ENCODE peak calls at places on chromosomes 5 and 9, in eight cellular contexts. Y is BJ, A is fibroblast of pulmonary artery, Q is fibroblast of lung, W is MM.1S, D is body of pancreas, F is GM12865, J is GM06990. S is an unnamed sample.

GRCh38 chr5:96075579-96076289 is 114.1 kb upstream of the ELL2 start:
- DNase-seq in Y (no peak), A (no peak), Q (peak; percentile 35), W (no peak), D (no peak), F (no peak), J (no peak), S (no peak)

GRCh38 chr5:95856501-95856981 is 34.0 kb upstream of the GLRX start:
- DNase-seq in Y (no peak), A (no peak), Q (no peak), W (no peak), D (no peak), F (no peak), J (no peak), S (no peak)

GRCh38 chr5:173806270-173807035 is 81.7 kb upstream of the CPEB4 start:
- DNase-seq in Y (no peak), A (no peak), Q (no peak), W (no peak), D (no peak), F (no peak), J (no peak), S (no peak)

GRCh38 chr5:36523450-36523849 is 83.0 kb upstream of the SLC1A3 start:
- DNase-seq in Y (no peak), A (no peak), Q (no peak), W (no peak), D (no peak), F (no peak), J (no peak), S (no peak)

GRCh38 chr9:123927625-123928308 is 2.2 kb downstream of the DENND1A start:
- DNase-seq in Y (peak; percentile 27), A (peak; percentile 70), Q (peak; percentile 74), W (peak; percentile 24), D (no peak), F (peak; percentile 59), J (peak; percentile 40), S (no peak)

GRCh38 chr9:12817702-12818101 is 42.9 kb downstream of the LURAP1L start:
- DNase-seq in Y (no peak), A (peak; percentile 43), Q (peak; percentile 79), W (no peak), D (peak; percentile 83), F (no peak), J (no peak), S (no peak)

GRCh38 chr9:99255651-99256050 is 33.6 kb downstream of the SEC61B start:
- DNase-seq in Y (no peak), A (no peak), Q (no peak), W (no peak), D (no peak), F (no peak), J (no peak), S (no peak)

GRCh38 chr5:31477516-31477915 is 54.4 kb downstream of the DROSHA start:
- DNase-seq in Y (no peak), A (no peak), Q (peak; percentile 10), W (no peak), D (no peak), F (no peak), J (no peak), S (no peak)

GRCh38 chr5:150616024-150616470 is 24.4 kb upstream of the SYNPO start:
- DNase-seq in Y (no peak), A (no peak), Q (peak; percentile 36), W (no peak), D (peak; percentile 88), F (no peak), J (no peak), S (no peak)

GRCh38 chr5:137051165-137051564 is 448.0 kb downstream of the SPOCK1 start:
- DNase-seq in Y (no peak), A (peak; percentile 23), Q (no peak), W (no peak), D (no peak), F (no peak), J (no peak), S (no peak)

GRCh38 chr5:10552183-10553143 is 11.4 kb upstream of the ANKRD33B start:
- DNase-seq in Y (no peak), A (no peak), Q (no peak), W (peak; percentile 30), D (no peak), F (peak; percentile 67), J (peak; percentile 46), S (no peak)

GRCh38 chr5:141521244-141521781 is 32.4 kb downstream of the PCDHGC5 start:
- DNase-seq in Y (peak; percentile 97), A (peak; percentile 100), Q (peak; percentile 99), W (no peak), D (peak; percentile 47), F (no peak), J (no peak), S (peak; percentile 99)

GRCh38 chr5:34519489-34520220 is 136.5 kb upstream of the RAI14 start:
- DNase-seq in Y (no peak), A (peak; percentile 73), Q (peak; percentile 48), W (no peak), D (no peak), F (no peak), J (no peak), S (no peak)
- TF ChIP-seq CTCF in Y (no peak), A (no peak), Q (no peak), W (no peak), D (no peak), F (no peak), J (no peak), S (no peak)

DNA sequence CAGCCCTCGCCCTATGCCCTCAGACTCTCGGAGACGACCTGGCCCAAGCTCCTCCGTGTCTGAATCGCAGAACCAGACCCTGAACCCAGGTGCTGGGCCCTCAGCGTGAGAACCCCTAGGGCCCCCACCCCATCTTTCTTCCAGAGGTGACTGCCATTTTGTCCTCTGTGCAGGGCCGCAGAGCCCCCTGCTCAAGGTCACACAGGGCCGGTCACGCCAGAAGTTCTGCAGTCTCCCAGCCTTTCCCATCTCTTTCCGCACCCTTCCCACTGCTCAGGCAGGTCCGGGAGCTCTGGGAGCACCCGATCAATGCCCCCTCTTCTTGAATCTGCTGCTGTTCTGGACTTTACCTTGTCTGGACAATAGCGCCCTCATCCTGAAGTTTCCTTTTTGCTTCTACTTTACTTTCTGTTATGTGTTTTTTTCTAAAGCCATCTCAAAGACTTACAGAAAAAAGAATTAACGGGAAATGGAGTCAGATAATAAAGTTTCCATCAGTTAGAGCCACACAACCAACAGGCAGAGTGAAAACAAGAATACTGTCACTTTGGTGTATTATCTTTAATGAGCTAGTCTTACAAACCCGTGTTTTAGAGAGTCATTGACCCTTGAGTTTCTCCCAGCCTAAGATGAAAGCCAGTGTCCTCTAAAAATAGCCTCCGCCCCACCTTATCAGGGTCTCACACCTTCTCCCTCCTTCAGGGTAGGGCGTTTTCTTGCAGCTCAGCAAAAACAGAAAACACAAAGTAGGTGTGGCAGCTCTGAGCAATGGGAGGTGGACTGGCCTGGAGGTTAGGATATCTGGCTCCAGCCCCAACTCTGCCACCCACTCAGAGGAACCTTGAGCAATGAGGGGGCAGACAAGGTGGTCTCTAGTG is 1.8 kb downstream of the TMOD1 start:
- DNase-seq in Y (no peak), A (no peak), Q (no peak), W (no peak), D (no peak), F (peak; percentile 50), J (peak; percentile 30), S (no peak)
- H3K4me3 ChIP-seq in Y (no peak overlapping the region), A (no peak overlapping the region), Q (peak overlapping the region; percentile 67), W (no peak overlapping the region), D (no peak overlapping the region), F (peak overlapping the region; percentile 60), J (peak overlapping the region; percentile 83), S (no peak overlapping the region)

DNA sequence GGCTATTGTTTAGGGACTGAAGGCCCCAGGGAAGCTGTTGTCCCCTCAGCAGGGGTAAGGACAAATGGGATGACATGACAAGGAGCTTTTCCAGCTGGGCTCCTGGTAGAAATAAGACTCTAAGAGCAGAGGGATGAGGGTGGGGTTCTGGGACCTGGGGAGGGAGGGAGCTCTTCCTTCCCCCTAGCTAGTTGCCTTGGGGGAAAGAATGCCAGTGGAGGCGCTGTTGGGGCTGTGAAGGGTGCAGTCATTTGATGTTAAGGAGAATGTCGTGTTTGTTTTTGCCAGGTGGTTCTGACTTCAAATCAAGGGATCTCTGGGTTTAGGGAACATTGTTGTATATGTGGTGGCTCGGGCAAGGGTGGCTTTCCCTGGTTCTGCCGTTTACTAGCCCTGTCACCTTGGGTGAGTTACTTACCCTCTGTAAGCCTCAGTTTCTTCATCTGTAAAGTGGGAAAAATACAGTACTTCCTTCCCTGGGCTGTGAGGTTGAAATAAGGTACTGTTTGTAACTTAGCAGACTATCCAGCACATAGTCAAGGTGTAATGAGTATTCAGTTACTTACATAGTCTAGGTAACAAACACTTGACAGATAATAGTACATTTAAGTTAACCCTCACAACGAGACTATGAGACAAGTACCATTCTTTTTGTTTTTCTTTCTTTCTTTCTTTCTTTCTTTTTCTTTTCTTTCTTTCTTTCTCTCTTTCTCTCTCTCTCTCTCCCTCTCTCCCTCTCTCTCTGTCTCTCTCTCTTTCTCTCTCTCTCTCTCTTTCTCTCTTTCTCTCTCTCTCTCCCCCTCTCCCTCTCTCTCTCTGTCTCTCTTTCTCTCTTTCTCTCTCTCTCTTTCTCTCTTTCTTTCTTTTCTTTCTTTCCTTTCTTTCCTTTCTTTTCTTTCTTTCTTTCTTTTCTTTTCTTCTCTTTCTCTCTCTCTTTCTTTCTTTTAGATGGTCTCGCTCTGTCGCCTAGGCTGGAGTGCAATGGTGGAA is 48.0 kb downstream of the WWC1 start:
- DNase-seq in Y (no peak), A (no peak), Q (no peak), W (no peak), D (no peak), F (no peak), J (no peak), S (no peak)
- TF ChIP-seq CTCF in Y (no peak), A (peak; percentile 15), Q (no peak), W (no peak), D (no peak), F (no peak), J (peak; percentile 30), S (peak; percentile 11)

GRCh38 chr9:68870049-68870448 is 143.9 kb downstream of the PRKACG start:
- DNase-seq in Y (no peak), A (no peak), Q (no peak), W (no peak), D (no peak), F (no peak), J (no peak), S (no peak)

GRCh38 chr9:68869020-68869419 is 144.9 kb downstream of the PRKACG start:
- DNase-seq in Y (no peak), A (no peak), Q (no peak), W (no peak), D (no peak), F (no peak), J (no peak), S (no peak)

GRCh38 chr9:68873179-68873578 is 140.7 kb downstream of the PRKACG start:
- DNase-seq in Y (no peak), A (no peak), Q (no peak), W (no peak), D (no peak), F (no peak), J (no peak), S (no peak)

GRCh38 chr9:68876265-68876664 is 137.6 kb downstream of the PRKACG start:
- DNase-seq in Y (no peak), A (no peak), Q (no peak), W (no peak), D (no peak), F (no peak), J (no peak), S (no peak)

DNA sequence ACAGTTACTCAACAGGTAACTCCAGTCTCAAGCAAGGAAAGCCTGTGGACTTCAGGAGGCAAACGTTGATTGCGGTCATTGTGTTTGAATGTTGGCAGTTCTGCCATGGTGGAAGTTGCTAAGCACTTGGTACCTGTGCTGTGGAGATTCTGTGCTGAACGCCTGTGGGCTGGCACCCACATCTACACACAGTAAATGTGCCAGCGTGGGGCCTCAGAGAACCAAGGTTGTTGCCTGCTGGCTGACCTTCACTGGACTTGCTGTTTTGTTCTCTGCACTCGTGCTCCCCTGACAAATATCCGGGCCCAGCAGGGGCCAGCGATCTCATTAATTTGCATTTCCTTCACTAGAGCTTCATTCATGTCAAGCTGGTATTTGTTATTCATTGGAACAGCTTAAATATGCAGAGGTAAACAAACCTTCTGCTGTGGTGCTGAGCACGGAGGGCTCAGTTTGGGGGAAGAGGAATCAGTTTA is 141.8 kb downstream of the PRKACG start:
- DNase-seq in Y (no peak), A (no peak), Q (no peak), W (no peak), D (peak; percentile 47), F (no peak), J (no peak), S (no peak)
- H3K4me3 ChIP-seq in Y (no peak overlapping the region), A (no peak overlapping the region), Q (no peak overlapping the region), W (no peak overlapping the region), D (no peak overlapping the region), F (no peak overlapping the region), J (no peak overlapping the region), S (no peak overlapping the region)